ENCODE peak calls at places on chromosomes 5 and 9, in four cellular contexts. P, S, A and H are unnamed samples.

GRCh38 chr5:177083351-177083750 is 3.4 kb upstream of the FGFR4 start:
- DNase-seq in S (no peak), P (no peak), A (no peak), H (no peak)

GRCh38 chr5:124783794-124784193 is 37.4 kb upstream of the ZNF608 start:
- DNase-seq in A (no peak), S (no peak), P (peak), H (peak)

GRCh38 chr5:149775785-149776184 is 45.7 kb downstream of the PPARGC1B start:
- DNase-seq in P (peak), S (no peak), A (no peak), H (no peak)

GRCh38 chr9:129435996-129436676 is 184.8 kb downstream of the C9orf50 start:
- DNase-seq in A (no peak), P (no peak), S (no peak), H (no peak)

GRCh38 chr5:150637245-150638052 is 3.0 kb upstream of the SYNPO start:
- DNase-seq in S (peak), A (peak), P (peak), H (peak)

GRCh38 chr9:88604836-88605499 is 70.0 kb downstream of the NXNL2 start:
- DNase-seq in A (no peak), P (peak), S (no peak), H (no peak)

GRCh38 chr5:179128976-179129375 is 68.8 kb downstream of the ZNF354C start:
- DNase-seq in S (no peak), A (no peak), P (no peak), H (no peak)

GRCh38 chr5:134079748-134080581 is 34.5 kb upstream of the TCF7 start:
- DNase-seq in A (no peak), P (no peak), S (no peak), H (no peak)

GRCh38 chr5:78162253-78162862 is 132.1 kb downstream of the AP3B1 start:
- DNase-seq in P (peak), S (peak), A (no peak), H (no peak)

GRCh38 chr9:111870774-111871542 is 25.7 kb upstream of the UGCG start:
- DNase-seq in S (no peak), A (no peak), P (no peak), H (no peak)

GRCh38 chr5:73135429-73136276 is 15.3 kb downstream of the TMEM171 start:
- DNase-seq in P (peak), S (peak), A (no peak), H (peak)

GRCh38 chr9:13427587-13427986 is 148.1 kb upstream of the MPDZ start:
- DNase-seq in P (peak), A (no peak), S (peak), H (peak)

GRCh38 chr5:123582570-123583293 is 70.8 kb downstream of the CSNK1G3 start:
- DNase-seq in P (no peak), S (peak), A (no peak), H (no peak)

GRCh38 chr5:38660194-38660668 is 103.8 kb upstream of the LIFR start:
- DNase-seq in A (peak), P (no peak), S (no peak), H (no peak)

GRCh38 chr5:111738118-111738517 is 18.9 kb downstream of the NREP start:
- DNase-seq in S (no peak), A (no peak), P (no peak), H (no peak)

GRCh38 chr5:57764479-57765089 is 282.0 kb upstream of the ACTBL2 start:
- DNase-seq in S (no peak), P (no peak), A (no peak), H (no peak)

GRCh38 chr5:114018178-114018577 is 343.7 kb upstream of the KCNN2 start:
- DNase-seq in S (no peak), A (no peak), P (no peak), H (no peak)

GRCh38 chr9:36731576-36731975 is 158.9 kb downstream of the MELK start:
- DNase-seq in S (no peak), A (no peak), P (peak), H (no peak)

GRCh38 chr5:141223112-141223783 is at the start of gene PCDHB14:
- DNase-seq in A (no peak), P (peak), S (no peak), H (no peak)

GRCh38 chr5:122101636-122102285 is 23.7 kb upstream of the LOX start:
- DNase-seq in S (peak), P (peak), A (no peak), H (no peak)

GRCh38 chr9:21413089-21414023 is 4.4 kb downstream of the IFNA8 start:
- DNase-seq in A (peak), P (no peak), S (no peak), H (no peak)

GRCh38 chr9:21974542-21975409 is 19.4 kb downstream of the CDKN2A start:
- DNase-seq in S (peak), A (peak), P (peak), H (no peak)

GRCh38 chr5:169088032-169088726 is 212.8 kb downstream of the SLIT3 start:
- DNase-seq in P (no peak), A (no peak), S (no peak), H (no peak)

GRCh38 chr9:134400283-134400682 is 74.0 kb downstream of the RXRA start:
- DNase-seq in S (no peak), P (no peak), A (no peak), H (no peak)

GRCh38 chr9:128694344-128694743 is 5.3 kb downstream of the SET start:
- DNase-seq in S (no peak), P (no peak), A (no peak), H (no peak)

GRCh38 chr5:156479864-156480263 is 152.9 kb downstream of the SGCD start:
- DNase-seq in S (no peak), A (peak), P (peak), H (peak)

GRCh38 chr9:37197158-37198033 is 77.0 kb downstream of the ZCCHC7 start:
- DNase-seq in A (peak), P (peak), S (peak), H (no peak)

GRCh38 chr5:159449925-159450324 is 119.6 kb upstream of the IL12B start:
- DNase-seq in S (no peak), A (no peak), P (no peak), H (no peak)

GRCh38 chr9:124771021-124771866 is at the start of gene NR6A1:
- DNase-seq in S (peak), P (peak), A (peak), H (peak)

GRCh38 chr9:37410354-37410861 is 12.1 kb upstream of the GRHPR start:
- DNase-seq in P (no peak), S (no peak), A (no peak), H (no peak)

GRCh38 chr5:56301041-56301440 is 67.9 kb upstream of the ANKRD55 start:
- DNase-seq in S (no peak), A (no peak), P (no peak), H (no peak)

GRCh38 chr5:126368239-126368812 is 54.9 kb upstream of the GRAMD2B start:
- DNase-seq in S (no peak), A (no peak), P (peak), H (no peak)

GRCh38 chr9:71719585-71719984 is 48.7 kb downstream of the CEMIP2 start:
- DNase-seq in A (no peak), S (no peak), P (peak), H (peak)

GRCh38 chr5:122415481-122416120 is 103.6 kb downstream of the SNCAIP start:
- DNase-seq in P (peak), A (peak), S (peak), H (no peak)

GRCh38 chr9:93119953-93120845 is 13.9 kb downstream of the NINJ1 start:
- DNase-seq in S (peak), P (peak), A (peak), H (peak)

GRCh38 chr5:66769839-66770617 is 173.8 kb downstream of the MAST4 start:
- DNase-seq in S (no peak), P (no peak), A (peak), H (no peak)
- TF ChIP-seq CTCF in S (peak), P (peak), A (no peak), H (peak)

GRCh38 chr9:121610638-121610953 is 40.8 kb upstream of the DAB2IP start:
- DNase-seq in P (no peak), S (no peak), A (no peak), H (no peak)
- TF ChIP-seq CTCF in P (no peak), S (no peak), A (no peak), H (no peak)

GRCh38 chr9:126706698-126707053 is 92.9 kb downstream of the LMX1B start:
- DNase-seq in S (no peak), A (no peak), P (no peak), H (no peak)
- TF ChIP-seq CTCF in S (no peak), A (peak), P (no peak), H (no peak)

GRCh38 chr9:136614967-136615623 is 47.6 kb upstream of the EGFL7 start:
- DNase-seq in A (no peak), S (no peak), P (peak), H (no peak)
- TF ChIP-seq CTCF in A (no peak), S (no peak), P (no peak), H (no peak)

GRCh38 chr5:127418378-127418777 is 99.1 kb upstream of the PRRC1 start:
- DNase-seq in S (no peak), P (no peak), A (no peak), H (no peak)

GRCh38 chr5:127419858-127420257 is 97.6 kb upstream of the PRRC1 start:
- DNase-seq in A (no peak), S (no peak), P (no peak), H (no peak)

GRCh38 chr5:127417534-127417933 is 99.9 kb upstream of the PRRC1 start:
- DNase-seq in A (no peak), S (no peak), P (no peak), H (no peak)

GRCh38 chr5:127416896-127417295 is 100.5 kb upstream of the PRRC1 start:
- DNase-seq in S (no peak), A (no peak), P (no peak), H (no peak)

GRCh38 chr5:127419007-127419406 is 98.4 kb upstream of the PRRC1 start:
- DNase-seq in P (no peak), S (no peak), A (no peak), H (no peak)
- TF ChIP-seq CTCF in P (no peak), S (no peak), A (no peak), H (no peak)

GRCh38 chr5:8884029-8884428 is 661.8 kb downstream of the SEMA5A start:
- DNase-seq in P (no peak), S (no peak), A (no peak), H (no peak)
- TF ChIP-seq CTCF in P (no peak), S (no peak), A (no peak), H (peak)

GRCh38 chr5:173628501-173628900 is 12.1 kb upstream of the BOD1 start:
- DNase-seq in S (no peak), P (no peak), A (no peak), H (no peak)

GRCh38 chr5:173627860-173628392 is 11.5 kb upstream of the BOD1 start:
- DNase-seq in S (no peak), P (no peak), A (no peak), H (no peak)

GRCh38 chr5:173631478-173631877 is 15.0 kb upstream of the BOD1 start:
- DNase-seq in S (no peak), P (no peak), A (no peak), H (no peak)

GRCh38 chr5:173630724-173631365 is 14.4 kb upstream of the BOD1 start:
- DNase-seq in A (no peak), P (no peak), S (no peak), H (no peak)

DNA sequence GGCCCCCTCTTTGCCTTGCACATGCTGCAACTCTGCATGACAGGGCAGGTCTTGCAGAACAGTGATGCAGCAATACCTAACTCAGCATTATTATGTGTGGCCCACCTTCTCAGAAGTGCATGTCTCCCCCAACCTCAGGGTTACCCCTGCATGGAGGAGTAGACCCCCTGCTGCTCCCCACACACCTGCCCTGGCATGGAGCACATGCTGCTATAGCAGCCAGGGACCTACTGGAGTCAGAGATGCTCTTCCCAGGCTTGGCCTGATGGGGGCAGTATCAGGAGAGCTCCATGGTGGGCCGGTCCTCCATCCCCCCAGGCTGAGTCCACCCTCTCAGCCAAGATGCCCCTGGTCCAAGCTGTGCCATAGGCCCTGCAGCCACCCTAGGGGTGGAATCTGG is 13.2 kb upstream of the BOD1 start:
- DNase-seq in P (no peak), S (no peak), A (peak), H (no peak)
- TF ChIP-seq CTCF in P (peak), S (peak), A (peak), H (no peak)

DNA sequence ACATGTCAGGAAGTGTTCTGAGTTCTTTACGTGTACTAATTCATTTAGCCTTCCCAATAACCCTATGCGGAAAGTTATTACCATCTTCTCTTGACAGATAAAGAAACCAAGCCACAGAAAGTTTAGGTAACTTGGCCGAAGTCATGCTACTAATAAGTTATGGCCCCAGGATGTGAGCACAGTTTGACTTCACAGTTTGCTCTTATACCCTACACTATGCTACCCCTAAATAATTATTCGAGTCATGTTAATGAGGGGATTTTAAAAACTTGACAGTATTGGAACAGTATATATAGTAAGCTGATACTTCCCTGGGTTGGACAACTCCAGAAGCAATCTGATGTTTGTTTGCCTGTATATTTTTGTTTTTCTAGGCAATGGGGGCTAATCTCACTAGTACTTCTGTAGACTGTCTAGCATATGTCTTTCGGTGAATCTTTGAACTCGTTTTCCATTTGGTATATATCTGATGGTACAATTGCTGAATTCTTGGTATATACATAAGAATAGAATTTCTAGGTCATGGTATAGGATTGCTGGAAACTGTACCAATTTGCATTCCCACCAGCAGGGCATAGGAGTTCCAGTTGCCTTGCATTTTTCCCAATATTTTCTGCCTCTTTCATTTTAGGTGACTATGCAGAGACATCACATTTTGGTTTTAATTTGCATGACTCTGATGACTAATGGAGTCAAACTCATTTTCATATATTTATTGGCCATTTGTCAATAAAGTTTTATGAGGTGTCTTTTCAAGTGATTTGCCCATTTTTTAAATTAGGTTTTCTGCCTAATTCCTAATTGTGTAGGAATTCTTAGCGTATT is 29.2 kb upstream of the PDCD1LG2 start:
- DNase-seq in A (no peak), P (no peak), S (no peak), H (no peak)
- TF ChIP-seq CTCF in A (no peak), P (peak), S (peak), H (no peak)